ENCODE peak calls at places on chromosomes 6 and 20, in nine cellular contexts. M is Caki2; A is NB4; P is activated naive CD8-positive, alpha-beta T cell treated with anti-CD3 and anti-CD28 coated beads, Interleukin-2, amount 50 U/mL, for 24 hours; U is WTC11; W is H54; K is head of caudate nucleus; H is activated CD4-positive, alpha-beta T cell treated with anti-CD3 and anti-CD28 coated beads, Interleukin-2, amount 50 U/mL, for 1 hour; R is iPS-NIHi11. T is an unnamed sample.

GRCh38 chr6:155495011-155495768 is 39.6 kb upstream of the NOX3 start:
- DNase-seq in K (peak; percentile 23), R (peak; percentile 55), U (peak; percentile 66), M (no peak), W (no peak), H (no peak), P (no peak), A (peak; percentile 31), T (peak; percentile 46)

GRCh38 chr20:21507275-21508229 is 6.3 kb downstream of the NKX2-2 start:
- DNase-seq in W (no peak), P (peak; percentile 12), M (no peak), K (no peak), H (no peak), A (no peak), U (no peak), R (no peak), T (no peak)

GRCh38 chr6:28334272-28335039 is 1.5 kb downstream of the ZSCAN31 start:
- DNase-seq in K (no peak), P (no peak), R (no peak), W (no peak), A (no peak), H (no peak), M (no peak), U (no peak), T (no peak)

GRCh38 chr20:36175016-36175415 is 20.5 kb downstream of the EPB41L1 start:
- DNase-seq in A (no peak), P (no peak), H (no peak), W (peak; percentile 59), R (no peak), K (no peak), U (no peak), M (no peak), T (no peak)

GRCh38 chr6:108132863-108133262 is 33.0 kb upstream of the NR2E1 start:
- DNase-seq in A (peak; percentile 35), P (no peak), R (no peak), U (no peak), K (no peak), M (no peak), H (no peak), W (no peak), T (no peak)

GRCh38 chr6:117908246-117909107 is 1.4 kb downstream of the SLC35F1 start:
- DNase-seq in M (no peak), P (no peak), R (peak; percentile 31), W (no peak), H (no peak), U (peak; percentile 50), A (no peak), K (peak; percentile 48), T (no peak)

GRCh38 chr6:42726026-42726425 is 3.6 kb upstream of the PRPH2 start:
- DNase-seq in H (no peak), R (no peak), A (no peak), U (no peak), W (no peak), M (no peak), P (no peak), K (no peak), T (no peak)

GRCh38 chr20:37804584-37805566 is 98.1 kb upstream of the VSTM2L start:
- DNase-seq in P (peak; percentile 6), R (no peak), W (no peak), U (no peak), K (peak; percentile 56), A (peak; percentile 8), M (peak; percentile 56), H (no peak), T (no peak)

GRCh38 chr20:38343107-38343797 is 3.0 kb upstream of the LBP start:
- DNase-seq in U (no peak), W (no peak), K (no peak), H (no peak), P (no peak), M (no peak), A (no peak), R (no peak), T (no peak)

GRCh38 chr6:62615366-62616015 is 329.5 kb upstream of the KHDRBS2 start:
- DNase-seq in A (no peak), R (no peak), M (no peak), P (no peak), U (no peak), H (no peak), K (no peak), W (no peak), T (no peak)

GRCh38 chr20:11372831-11373230 is 544.9 kb upstream of the BTBD3 start:
- DNase-seq in H (no peak), W (no peak), P (no peak), A (no peak), R (no peak), U (no peak), K (no peak), M (no peak), T (no peak)

GRCh38 chr6:148053209-148053608 is 289.4 kb upstream of the SASH1 start:
- DNase-seq in P (no peak), W (no peak), U (no peak), K (no peak), H (no peak), M (no peak), R (no peak), A (no peak), T (no peak)